ENCODE peak calls at places on chromosomes 11 and 22, in ten cellular contexts. S, V, F, C, P, T, U, D, I and B are unnamed samples.
A peak's percentile ranks its signal among the peaks of the same experiment; 100 is the strongest.

GRCh38 chr11:134837887-134838232 is 425.8 kb upstream of the B3GAT1 start:
- DNase-seq in D (no peak), T (no peak), U (no peak), P (no peak), V (no peak), F (no peak), S (no peak), I (no peak), C (no peak), B (no peak)

GRCh38 chr22:49975543-49976389 is 15.2 kb downstream of the PIM3 start:
- DNase-seq in S (no peak), P (no peak), F (no peak), T (peak; percentile 77), C (peak; percentile 23), V (no peak), I (peak; percentile 67), D (peak; percentile 58), U (peak; percentile 24), B (peak; percentile 73)

GRCh38 chr22:44682556-44683168 is 19.3 kb upstream of the PRR5 start:
- DNase-seq in P (no peak), D (no peak), U (no peak), I (no peak), C (no peak), T (no peak), S (no peak), V (no peak), F (no peak), B (no peak)

GRCh38 chr22:24938741-24939341 is 7.7 kb downstream of the LHFPL7 start:
- DNase-seq in V (peak; percentile 39), U (no peak), T (no peak), S (peak; percentile 72), C (no peak), P (no peak), I (peak; percentile 94), D (no peak), F (peak; percentile 43), B (no peak)

GRCh38 chr11:133058501-133058900 is 473.8 kb downstream of the OPCML start:
- DNase-seq in I (peak; percentile 62), P (no peak), S (no peak), V (no peak), U (no peak), C (no peak), F (no peak), T (no peak), D (no peak), B (no peak)

GRCh38 chr11:36139767-36140166 is 149.5 kb downstream of the COMMD9 start:
- DNase-seq in C (no peak), I (no peak), U (no peak), V (no peak), F (no peak), D (no peak), T (no peak), S (no peak), P (no peak), B (no peak)

GRCh38 chr11:123251656-123252344 is 56.8 kb upstream of the CLMP start:
- DNase-seq in P (no peak), I (no peak), F (no peak), C (no peak), D (peak; percentile 79), T (no peak), S (no peak), U (peak; percentile 71), V (no peak), B (peak; percentile 77)

GRCh38 chr11:93288767-93289166 is 41.8 kb upstream of the DEUP1 start:
- DNase-seq in S (no peak), F (no peak), U (no peak), I (no peak), P (no peak), V (no peak), D (no peak), C (no peak), T (no peak), B (no peak)

GRCh38 chr11:134628426-134628825 is 216.4 kb upstream of the B3GAT1 start:
- DNase-seq in S (no peak), C (no peak), V (no peak), F (no peak), U (no peak), D (no peak), I (no peak), T (no peak), P (no peak), B (peak; percentile 27)

GRCh38 chr11:29780756-29781155 is 236.1 kb downstream of the KCNA4 start:
- DNase-seq in U (no peak), F (no peak), V (no peak), C (no peak), T (peak; percentile 15), I (peak; percentile 5), S (no peak), P (no peak), D (no peak), B (no peak)

GRCh38 chr11:6646631-6647281 is 8.9 kb downstream of the DCHS1 start:
- DNase-seq in I (peak; percentile 29), D (no peak), T (no peak), C (no peak), P (no peak), U (peak; percentile 73), F (no peak), V (no peak), S (peak; percentile 74), B (no peak)

GRCh38 chr11:34749666-34750659 is 129.1 kb downstream of the EHF start:
- DNase-seq in D (peak; percentile 89), S (peak; percentile 35), P (no peak), C (peak; percentile 94), T (no peak), F (no peak), I (no peak), V (peak; percentile 94), U (no peak), B (peak; percentile 57)

GRCh38 chr11:118283756-118284350 is 19.8 kb upstream of the MPZL2 start:
- DNase-seq in F (no peak), P (no peak), S (no peak), T (no peak), I (no peak), V (no peak), D (no peak), C (no peak), U (no peak), B (no peak)

GRCh38 chr22:45608763-45609180 is 62.9 kb upstream of the ATXN10 start:
- DNase-seq in I (no peak), S (no peak), F (no peak), C (no peak), T (no peak), U (no peak), D (no peak), P (peak; percentile 17), V (no peak), B (no peak)

GRCh38 chr22:37335819-37336199 is 53.5 kb downstream of the CYTH4 start:
- DNase-seq in T (peak; percentile 19), V (no peak), I (no peak), F (no peak), S (no peak), U (no peak), C (no peak), P (no peak), D (no peak), B (no peak)

GRCh38 chr22:37337204-37337943 is 55.1 kb downstream of the CYTH4 start:
- DNase-seq in C (no peak), F (no peak), T (peak; percentile 17), V (no peak), S (no peak), U (no peak), P (no peak), D (no peak), I (no peak), B (no peak)

GRCh38 chr22:37334859-37335818 is 52.8 kb downstream of the CYTH4 start:
- DNase-seq in T (peak; percentile 54), D (no peak), S (no peak), U (no peak), V (no peak), F (no peak), P (no peak), I (peak; percentile 79), C (no peak), B (no peak)

GRCh38 chr22:37334461-37334858 is 52.2 kb downstream of the CYTH4 start:
- DNase-seq in D (no peak), U (no peak), I (peak; percentile 65), S (no peak), F (no peak), T (peak; percentile 36), V (no peak), C (no peak), P (no peak), B (no peak)

GRCh38 chr22:37336474-37337028 is 54.2 kb downstream of the CYTH4 start:
- DNase-seq in C (peak; percentile 51), U (no peak), I (no peak), V (no peak), T (peak; percentile 15), D (no peak), P (no peak), S (no peak), F (no peak), B (no peak)
- H3K27me3 ChIP-seq in C (peaks cover 49% of the 10 kb centered on the region), U (no peaks in the 10 kb centered on the region), I (peaks cover 35% of the 10 kb centered on the region), V (peaks cover 11% of the 10 kb centered on the region), T (no peaks in the 10 kb centered on the region), D (peaks cover 36% of the 10 kb centered on the region), P (peaks cover 24% of the 10 kb centered on the region), S (peaks cover 41% of the 10 kb centered on the region), F (peaks cover 25% of the 10 kb centered on the region), B (no peaks in the 10 kb centered on the region)

GRCh38 chr11:2529173-2529572 is 84.4 kb downstream of the KCNQ1 start:
- DNase-seq in I (no peak), P (no peak), C (no peak), S (no peak), U (peak; percentile 11), F (no peak), V (no peak), D (no peak), T (no peak), B (peak; percentile 8)
- H3K4me1 ChIP-seq in I (peaks cover 8% of the 10 kb centered on the region), P (peaks cover 9% of the 10 kb centered on the region), C (peaks cover 50% of the 10 kb centered on the region), S (peaks cover 17% of the 10 kb centered on the region), U (peaks cover 7% of the 10 kb centered on the region), F (peaks cover 9% of the 10 kb centered on the region), V (no peaks in the 10 kb centered on the region), D (peaks cover 8% of the 10 kb centered on the region), T (peaks cover 9% of the 10 kb centered on the region), B (no peaks in the 10 kb centered on the region)

DNA sequence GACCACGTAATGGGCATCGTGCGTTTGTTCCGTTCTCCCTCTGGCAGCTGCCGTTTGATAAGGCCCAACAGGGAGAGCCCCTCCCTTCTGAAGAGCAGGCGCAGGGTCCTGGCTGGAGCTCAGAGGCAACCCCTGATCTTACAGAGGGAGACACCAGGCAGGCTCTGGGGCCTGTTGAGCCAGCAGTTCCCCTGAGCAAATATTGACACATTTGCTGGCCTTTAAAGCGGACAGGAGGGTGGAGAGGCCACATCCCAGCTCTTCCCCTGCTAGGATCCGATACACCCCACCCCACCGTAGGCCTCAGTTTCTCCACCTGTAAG is 11.8 kb upstream of the C1QTNF6 start:
- DNase-seq in P (no peak), I (peak; percentile 64), T (no peak), D (no peak), F (no peak), S (peak; percentile 65), V (peak; percentile 38), U (no peak), C (no peak), B (no peak)
- H3K4me3 ChIP-seq in P (peak overlapping the region; percentile 59), I (peak overlapping the region; percentile 45), T (no peak overlapping the region), D (peak overlapping the region; percentile 86), F (no peak overlapping the region), S (no peak overlapping the region), V (no peak overlapping the region), U (peak overlapping the region; percentile 22), C (peak overlapping the region; percentile 65), B (no peak overlapping the region)

DNA sequence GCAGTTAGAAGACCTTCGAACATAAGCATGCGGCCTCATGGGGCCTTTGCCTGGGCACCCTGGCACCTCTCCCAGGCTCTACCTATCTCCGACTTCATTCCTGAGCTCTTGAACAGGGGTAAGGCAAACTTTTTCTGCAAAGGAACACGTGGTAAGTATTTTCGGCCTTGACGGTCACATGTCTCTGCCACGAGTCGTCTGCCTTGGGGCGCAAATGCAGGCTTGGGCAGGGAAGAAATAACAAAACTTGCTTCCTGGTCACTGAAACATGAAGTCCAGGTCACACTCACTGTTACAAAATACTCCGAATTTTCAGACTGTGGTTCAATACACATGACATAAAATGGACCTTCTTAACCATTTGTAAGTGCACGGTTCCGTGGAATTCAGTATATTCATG is 3.4 kb upstream of the ASCL2 start:
- DNase-seq in V (no peak), D (no peak), C (peak; percentile 56), S (no peak), U (peak; percentile 2), P (no peak), T (no peak), F (no peak), I (no peak), B (no peak)
- H3K27me3 ChIP-seq in V (no peaks in the 10 kb centered on the region), D (peaks cover 28% of the 10 kb centered on the region), C (peaks cover 37% of the 10 kb centered on the region), S (peaks cover 29% of the 10 kb centered on the region), U (peaks cover 4% of the 10 kb centered on the region), P (peaks cover 24% of the 10 kb centered on the region), T (no peaks in the 10 kb centered on the region), F (peaks cover 34% of the 10 kb centered on the region), I (peaks cover 57% of the 10 kb centered on the region), B (no peaks in the 10 kb centered on the region)